ENCODE peak calls at places on chromosomes 11 and 22, in eight cellular contexts. R, G, T, P, L, K, U and O are unnamed samples.

GRCh38 chr11:90774727-90775572 is 552.1 kb upstream of the CHORDC1 start:
- DNase-seq in R (no peak), G (no peak), T (no peak), P (no peak), L (no peak), K (no peak), U (no peak), O (no peak)

GRCh38 chr11:108967571-108967970 is 302.7 kb downstream of the DDX10 start:
- DNase-seq in R (no peak), G (no peak), T (no peak), P (no peak), L (no peak), K (no peak), U (no peak), O (no peak)

GRCh38 chr11:65182258-65183170 is 786 bp downstream of the CAPN1 start:
- DNase-seq in R (peak), G (no peak), T (peak), P (peak), L (no peak), K (no peak), U (no peak), O (peak)

GRCh38 chr11:43868852-43869567 is 11.6 kb upstream of the ALKBH3 start:
- DNase-seq in R (no peak), G (no peak), T (no peak), P (peak), L (peak), K (no peak), U (no peak), O (no peak)

GRCh38 chr11:121274332-121274991 is 18.1 kb upstream of the SC5D start:
- DNase-seq in R (no peak), G (no peak), T (no peak), P (no peak), L (no peak), K (no peak), U (no peak), O (no peak)

GRCh38 chr11:31804439-31805036 is 6.6 kb downstream of the PAX6 start:
- DNase-seq in R (no peak), G (peak), T (no peak), P (no peak), L (peak), K (no peak), U (no peak), O (peak)

GRCh38 chr22:44486538-44486937 is 11.5 kb downstream of the RTL6 start:
- DNase-seq in R (no peak), G (no peak), T (no peak), P (no peak), L (no peak), K (no peak), U (no peak), O (no peak)

GRCh38 chr22:33652596-33652995 is 267.7 kb downstream of the LARGE1 start:
- DNase-seq in R (no peak), G (no peak), T (no peak), P (peak), L (no peak), K (no peak), U (no peak), O (no peak)

GRCh38 chr11:86487670-86488069 is 113.0 kb downstream of the CCDC81 start:
- DNase-seq in R (no peak), G (no peak), T (no peak), P (no peak), L (no peak), K (no peak), U (no peak), O (no peak)

GRCh38 chr22:39661501-39661841 is 90.9 kb downstream of the CACNA1I start:
- DNase-seq in R (no peak), G (no peak), T (no peak), P (no peak), L (no peak), K (no peak), U (no peak), O (no peak)

GRCh38 chr11:130601141-130601540 is 152.7 kb downstream of the ADAMTS15 start:
- DNase-seq in R (peak), G (peak), T (no peak), P (no peak), L (no peak), K (no peak), U (no peak), O (no peak)

GRCh38 chr22:28998681-28999080 is 63.0 kb downstream of the C22orf31 start:
- DNase-seq in R (no peak), G (no peak), T (no peak), P (no peak), L (no peak), K (no peak), U (no peak), O (no peak)

GRCh38 chr11:92329644-92330043 is 105.0 kb downstream of the FAT3 start:
- DNase-seq in R (no peak), G (no peak), T (no peak), P (no peak), L (no peak), K (no peak), U (no peak), O (no peak)

GRCh38 chr11:33564856-33565453 is 135.7 kb downstream of the C11orf91 start:
- DNase-seq in R (no peak), G (no peak), T (no peak), P (no peak), L (no peak), K (peak), U (no peak), O (no peak)

GRCh38 chr22:37186228-37186996 is 1.6 kb downstream of the C1QTNF6 start:
- DNase-seq in R (no peak), G (no peak), T (peak), P (peak), L (peak), K (no peak), U (no peak), O (peak)

GRCh38 chr22:36365020-36365411 is 22.8 kb downstream of the MYH9 start:
- DNase-seq in R (peak), G (no peak), T (peak), P (no peak), L (no peak), K (no peak), U (no peak), O (no peak)

GRCh38 chr11:69205929-69206612 is 50.3 kb downstream of the SMIM38 start:
- DNase-seq in R (no peak), G (no peak), T (no peak), P (no peak), L (no peak), K (no peak), U (peak), O (peak)

GRCh38 chr11:95256204-95256819 is 25.3 kb upstream of the SESN3 start:
- DNase-seq in R (no peak), G (no peak), T (no peak), P (no peak), L (peak), K (no peak), U (no peak), O (no peak)

GRCh38 chr11:67633758-67634365 is 4.1 kb upstream of the NUDT8 start:
- DNase-seq in R (no peak), G (no peak), T (no peak), P (no peak), L (no peak), K (no peak), U (peak), O (peak)

GRCh38 chr11:12599408-12600143 is 74.6 kb upstream of the TEAD1 start:
- DNase-seq in R (peak), G (no peak), T (peak), P (peak), L (peak), K (no peak), U (peak), O (peak)

GRCh38 chr11:132627981-132628380 is 904.3 kb downstream of the OPCML start:
- DNase-seq in R (no peak), G (peak), T (no peak), P (no peak), L (no peak), K (no peak), U (no peak), O (no peak)

GRCh38 chr22:20299736-20300136 is 20.1 kb downstream of the DGCR6L start:
- DNase-seq in R (peak), G (no peak), T (no peak), P (no peak), L (peak), K (no peak), U (no peak), O (peak)

GRCh38 chr22:45224988-45225731 is 15.5 kb downstream of the KIAA0930 start:
- DNase-seq in R (no peak), G (no peak), T (no peak), P (no peak), L (no peak), K (no peak), U (no peak), O (peak)

GRCh38 chr22:35305525-35306070 is 5.9 kb downstream of the TOM1 start:
- DNase-seq in R (no peak), G (no peak), T (no peak), P (no peak), L (no peak), K (no peak), U (no peak), O (peak)

GRCh38 chr11:27694992-27695391 is 5.3 kb downstream of the BDNF start:
- DNase-seq in R (no peak), G (no peak), T (no peak), P (no peak), L (no peak), K (no peak), U (no peak), O (no peak)

DNA sequence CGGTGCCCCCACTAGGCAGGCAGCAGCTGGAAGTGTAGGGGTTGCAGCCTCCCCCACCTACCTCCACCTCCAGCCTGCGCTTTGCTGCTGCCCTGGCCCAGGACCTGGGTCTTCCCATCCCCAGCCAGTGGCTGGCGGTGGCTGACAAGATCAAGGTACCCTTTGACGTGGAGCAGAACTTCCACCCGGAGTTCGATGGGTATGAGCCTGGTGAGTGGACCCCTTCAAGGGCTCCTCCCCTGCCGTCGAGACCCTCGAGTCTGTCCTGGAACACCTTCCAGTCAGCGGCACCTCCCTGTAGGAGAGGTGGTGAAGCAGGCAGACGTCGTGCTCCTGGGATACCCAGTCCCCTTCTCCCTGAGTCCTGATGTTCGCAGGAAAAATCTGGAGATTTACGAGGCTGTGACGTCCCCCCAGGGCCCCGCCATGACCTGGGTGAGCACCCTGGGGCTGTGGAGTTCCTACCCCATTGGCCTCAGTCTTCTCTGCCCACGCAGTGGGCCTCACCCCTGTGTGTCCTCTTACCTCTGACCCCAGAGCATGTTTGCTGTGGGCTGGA is 4.4 kb downstream of the PGGHG start:
- DNase-seq in R (no peak), G (no peak), T (no peak), P (no peak), L (no peak), K (no peak), U (no peak), O (peak)
- TF ChIP-seq POLR2AphosphoS5 in R (no peak), G (no peak), T (no peak), P (no peak), L (no peak), K (no peak), U (no peak), O (no peak)

DNA sequence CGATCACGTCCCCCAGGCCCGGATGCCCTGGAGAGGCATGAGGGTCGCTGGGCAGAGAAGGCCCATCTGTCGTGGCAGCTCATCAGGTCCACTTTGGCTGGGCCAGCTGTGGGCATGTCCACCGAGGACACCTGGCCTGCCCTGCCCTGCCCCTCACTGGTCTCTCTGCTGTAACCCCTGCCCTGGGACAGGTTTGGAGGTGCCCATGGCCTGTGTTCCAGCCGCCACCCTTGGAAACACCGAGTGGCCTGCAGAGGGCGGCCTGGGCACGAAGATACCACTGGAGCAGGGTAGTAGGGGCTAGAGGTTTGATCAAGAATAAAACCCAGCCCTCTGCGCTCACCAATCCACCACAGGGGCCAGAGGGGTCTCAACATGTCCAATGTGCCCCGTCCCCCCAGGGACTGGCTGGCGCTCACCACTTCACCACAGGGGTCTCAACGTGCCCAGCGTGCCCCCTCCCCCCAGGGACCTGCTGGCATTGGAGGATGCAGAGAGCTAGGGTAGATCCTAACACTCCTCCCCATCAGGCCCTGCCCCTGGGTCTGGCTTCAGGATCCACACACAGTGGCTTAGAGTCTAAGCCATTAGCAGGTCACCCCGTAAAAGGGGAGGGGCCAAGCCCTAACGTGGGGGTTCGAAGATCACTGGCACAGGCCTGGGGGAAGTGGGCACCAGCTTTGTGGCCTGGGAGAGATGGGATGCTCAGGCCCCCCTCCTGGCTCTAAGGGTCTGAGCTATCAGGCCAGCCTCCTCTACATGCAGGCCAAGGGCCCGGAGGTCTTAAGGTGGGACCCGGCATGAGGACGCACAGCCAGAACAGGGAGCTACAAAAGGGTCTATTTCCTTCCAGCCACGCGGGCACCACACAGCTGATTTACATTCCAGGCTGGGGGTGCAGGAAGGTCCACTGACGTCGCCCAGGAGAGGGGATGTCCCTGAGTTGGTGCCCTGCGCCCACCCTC is 1.3 kb upstream of the HDAC10 start:
- DNase-seq in R (peak), G (no peak), T (no peak), P (peak), L (peak), K (no peak), U (peak), O (peak)
- H3K27ac ChIP-seq in R (peak), G (peak), T (peak), P (no peak), L (no peak), K (peak), U (no peak), O (peak)

DNA sequence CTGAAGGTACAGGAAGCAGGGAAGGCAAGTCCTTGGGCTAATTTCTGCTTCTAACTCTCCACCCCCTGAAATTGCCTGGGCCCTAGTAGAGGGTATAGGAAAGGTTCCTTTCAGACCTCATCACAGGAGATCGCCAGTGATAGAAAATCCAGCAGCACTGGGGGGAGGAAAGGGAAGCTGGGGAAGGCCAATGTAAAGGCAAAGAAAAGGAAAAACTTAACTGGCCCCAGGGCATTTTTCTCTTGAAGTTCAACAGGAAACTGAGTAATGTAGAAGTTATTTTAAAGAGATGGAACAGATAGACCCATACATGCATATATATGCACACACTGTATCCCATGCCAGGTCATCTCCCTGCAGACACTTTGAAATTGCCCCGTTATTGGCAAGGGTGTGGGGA is 134.0 kb downstream of the TRIM44 start:
- DNase-seq in R (no peak), G (no peak), T (no peak), P (no peak), L (no peak), K (no peak), U (no peak), O (no peak)
- TF ChIP-seq POLR2AphosphoS5 in R (no peak), G (no peak), T (no peak), P (no peak), L (no peak), K (no peak), U (no peak), O (no peak)

GRCh38 chr22:22721681-22722309 is 77.4 kb downstream of the GGTLC2 start:
- DNase-seq in R (no peak), G (peak), T (no peak), P (no peak), L (no peak), K (no peak), U (no peak), O (no peak)
- H3K27ac ChIP-seq in R (no peak), G (no peak), T (no peak), P (no peak), L (no peak), K (no peak), U (no peak), O (peak)

GRCh38 chr22:42714768-42715430 is 5.8 kb downstream of the A4GALT start:
- DNase-seq in R (no peak), G (no peak), T (no peak), P (no peak), L (no peak), K (no peak), U (no peak), O (no peak)

GRCh38 chr22:42714308-42714707 is 6.4 kb downstream of the A4GALT start:
- DNase-seq in R (no peak), G (no peak), T (no peak), P (no peak), L (no peak), K (no peak), U (no peak), O (no peak)

GRCh38 chr22:42716649-42717127 is 4.0 kb downstream of the A4GALT start:
- DNase-seq in R (peak), G (no peak), T (no peak), P (no peak), L (no peak), K (no peak), U (no peak), O (peak)

GRCh38 chr22:42717197-42717967 is 3.3 kb downstream of the A4GALT start:
- DNase-seq in R (no peak), G (no peak), T (no peak), P (no peak), L (no peak), K (no peak), U (no peak), O (no peak)

DNA sequence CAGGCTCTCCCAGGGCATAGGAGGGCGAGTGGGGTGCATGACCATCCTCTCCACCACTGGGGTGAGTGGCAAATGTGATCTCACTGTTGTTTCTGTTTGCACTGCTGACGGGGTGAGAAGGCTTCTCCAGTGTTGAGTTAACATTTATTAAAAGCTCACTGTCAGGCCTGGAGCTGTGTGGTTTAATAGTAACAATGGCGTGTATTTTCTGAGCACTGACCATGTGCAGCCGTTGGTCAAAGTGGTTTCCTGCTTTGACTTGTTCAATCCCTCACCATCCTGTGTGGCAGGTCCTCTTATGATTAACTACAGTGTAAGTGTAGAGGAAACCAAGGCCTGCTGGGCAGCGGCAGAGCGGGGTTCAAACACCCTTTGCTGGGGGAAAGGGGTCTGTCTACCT is 4.4 kb downstream of the A4GALT start:
- DNase-seq in R (no peak), G (no peak), T (no peak), P (no peak), L (no peak), K (no peak), U (no peak), O (no peak)
- TF ChIP-seq POLR2AphosphoS5 in R (no peak), G (no peak), T (no peak), P (no peak), L (no peak), K (no peak), U (no peak), O (no peak)